ENCODE peak calls at places on chromosomes 11 and 22, in four cellular contexts. E is HepG2, Z is A549, N is GM12878. J is an unnamed sample.

GRCh38 chr11:72604256-72604655 is 70.0 kb downstream of the PDE2A start:
- DNase-seq in Z (no peak), N (no peak), E (no peak), J (no peak)

GRCh38 chr11:110467556-110467955 is 37.8 kb downstream of the FDX1 start:
- DNase-seq in N (no peak), E (peak; percentile 7), Z (no peak), J (no peak)

GRCh38 chr11:15920856-15921629 is 435.3 kb downstream of the SOX6 start:
- DNase-seq in E (no peak), N (no peak), Z (no peak), J (no peak)

GRCh38 chr11:63448646-63449045 is 42.3 kb downstream of the PLAAT5 start:
- DNase-seq in N (no peak), E (no peak), Z (no peak), J (no peak)

GRCh38 chr11:127624455-127624854 is 623.9 kb upstream of the KIRREL3 start:
- DNase-seq in Z (no peak), E (no peak), N (no peak), J (no peak)

GRCh38 chr11:127902405-127902804 is 685.0 kb downstream of the ETS1 start:
- DNase-seq in Z (no peak), N (no peak), E (no peak), J (peak; percentile 73)

GRCh38 chr11:28245131-28245530 is 136.9 kb downstream of the METTL15 start:
- DNase-seq in E (no peak), N (no peak), Z (no peak), J (no peak)

GRCh38 chr22:28052818-28053217 is 133.8 kb upstream of the PITPNB start:
- DNase-seq in Z (no peak), N (no peak), E (no peak), J (no peak)

GRCh38 chr11:116948375-116948774 is 111.0 kb upstream of the APOA1 start:
- DNase-seq in N (no peak), Z (no peak), E (no peak), J (no peak)

GRCh38 chr22:46074771-46075551 is 75.4 kb upstream of the PPARA start:
- DNase-seq in E (no peak), N (no peak), Z (no peak), J (no peak)

GRCh38 chr11:46894506-46894905 is 23.8 kb downstream of the LRP4 start:
- DNase-seq in N (no peak), E (no peak), Z (no peak), J (no peak)

GRCh38 chr11:64744544-64745218 is 739 bp upstream of the RASGRP2 start:
- DNase-seq in N (no peak), E (no peak), Z (no peak), J (peak; percentile 86)

GRCh38 chr11:73402834-73403185 is 26.6 kb downstream of the RELT start:
- DNase-seq in N (no peak), E (no peak), Z (no peak), J (no peak)

GRCh38 chr22:24046024-24046423 is 34.9 kb downstream of the CABIN1 start:
- DNase-seq in Z (no peak), E (no peak), N (peak; percentile 16), J (no peak)

GRCh38 chr11:6719588-6719987 is 36.4 kb upstream of the MRPL17 start:
- DNase-seq in E (no peak), N (no peak), Z (no peak), J (no peak)

GRCh38 chr22:46079861-46080821 is 70.2 kb upstream of the PPARA start:
- DNase-seq in Z (no peak), N (no peak), E (no peak), J (peak; percentile 85)

GRCh38 chr22:27240298-27240885 is 561.2 kb downstream of the MN1 start:
- DNase-seq in Z (no peak), E (no peak), N (no peak), J (no peak)

GRCh38 chr11:82823635-82824614 is 76.3 kb downstream of the PRCP start:
- DNase-seq in Z (no peak), E (no peak), N (no peak), J (no peak)

GRCh38 chr11:73524774-73525173 is 73.1 kb downstream of the FAM168A start:
- DNase-seq in E (no peak), N (no peak), Z (no peak), J (no peak)

GRCh38 chr22:36386351-36386899 is 1.3 kb downstream of the MYH9 start:
- DNase-seq in N (peak; percentile 63), Z (no peak), E (no peak), J (no peak)

GRCh38 chr11:9005087-9005486 is 1.3 kb upstream of the NRIP3 start:
- DNase-seq in Z (no peak), E (no peak), N (no peak), J (no peak)

GRCh38 chr11:120172054-120172881 is 34.4 kb upstream of the TRIM29 start:
- DNase-seq in N (no peak), Z (peak; percentile 64), E (peak; percentile 63), J (peak; percentile 88)

GRCh38 chr11:70108250-70108649 is 30.1 kb downstream of the ANO1 start:
- DNase-seq in E (no peak), N (no peak), Z (no peak), J (no peak)

GRCh38 chr11:58254936-58255335 is 13.1 kb downstream of the OR10W1 start:
- DNase-seq in N (no peak), Z (no peak), E (no peak), J (no peak)

DNA sequence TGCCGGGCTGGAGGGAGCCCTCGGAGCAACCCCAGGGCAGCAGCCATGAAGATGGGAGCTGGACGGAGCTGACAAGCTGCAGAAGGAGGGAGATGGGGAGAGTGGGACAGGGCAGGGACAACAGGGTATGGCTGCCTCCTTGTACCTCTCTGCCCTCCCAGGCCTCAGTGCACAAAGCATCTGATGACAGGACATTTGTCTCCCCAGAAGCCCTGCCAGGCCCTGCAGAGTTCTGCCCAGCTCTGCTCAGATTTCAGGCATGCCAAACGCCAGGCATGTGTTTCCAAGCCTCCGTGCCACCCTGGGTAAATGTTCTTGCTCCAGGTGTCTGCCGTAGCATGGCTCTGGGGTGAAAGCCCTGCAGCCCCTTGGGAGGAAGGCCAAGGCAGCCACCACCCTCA is 1.1 kb upstream of the IFITM10 start:
- DNase-seq in E (no peak), N (no peak), Z (no peak), J (no peak)
- TF ChIP-seq PBX3 in E (no peak), N (no peak), Z (no peak), J (no peak)

GRCh38 chr11:79026803-79027445 is 413.9 kb downstream of the TENM4 start:
- DNase-seq in E (no peak), Z (no peak), N (no peak), J (no peak)
- TF ChIP-seq PBX3 in E (no peak), Z (no peak), N (no peak), J (peak; percentile 32)

DNA sequence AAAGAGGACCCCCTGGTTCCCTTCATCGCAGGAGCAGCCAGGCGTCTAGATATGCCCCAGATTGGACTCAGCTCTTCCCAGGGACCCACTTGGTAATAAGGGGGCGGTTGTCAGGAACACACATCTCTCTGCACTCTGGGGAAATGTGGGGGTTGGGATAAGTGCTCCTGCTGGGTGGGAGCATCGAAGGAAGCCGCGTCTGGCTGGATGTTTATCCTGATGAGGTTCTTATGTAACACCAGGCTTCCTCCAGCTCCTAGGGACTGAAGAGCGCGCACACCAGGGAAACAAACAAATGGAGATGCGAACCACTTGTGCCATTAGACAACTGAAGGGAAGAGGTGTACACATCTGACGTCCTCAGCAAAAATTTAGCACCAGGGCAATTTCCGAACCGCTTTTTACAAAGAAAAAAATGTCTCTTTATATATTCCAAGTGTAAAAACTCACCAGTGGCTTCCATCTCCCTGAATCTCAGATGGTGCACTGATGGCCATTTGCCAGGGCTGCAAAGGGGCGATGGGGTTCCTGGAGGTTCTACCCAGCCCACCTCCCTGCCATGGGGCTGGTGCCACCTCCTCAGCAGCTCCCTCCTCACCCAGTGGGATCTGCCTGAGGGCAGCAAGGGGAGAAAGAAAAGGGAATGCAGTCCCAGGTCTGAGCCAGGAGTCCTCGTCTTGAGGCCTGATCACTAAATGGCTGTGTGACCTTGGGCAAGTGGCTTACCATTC is 89.4 kb downstream of the PKNOX2 start:
- DNase-seq in Z (no peak), E (no peak), N (no peak), J (no peak)
- TF ChIP-seq PBX3 in Z (no peak), E (no peak), N (no peak), J (no peak)

GRCh38 chr11:108500169-108500568 is 2.0 kb upstream of the POGLUT3 start:
- DNase-seq in N (no peak), Z (no peak), E (no peak), J (no peak)

GRCh38 chr11:108498816-108499408 is 728 bp upstream of the POGLUT3 start:
- DNase-seq in E (no peak), N (no peak), Z (no peak), J (no peak)

GRCh38 chr11:108496643-108497256 is 1.4 kb downstream of the POGLUT3 start:
- DNase-seq in E (no peak), Z (no peak), N (no peak), J (no peak)

GRCh38 chr11:108497317-108498045 is 703 bp downstream of the POGLUT3 start:
- DNase-seq in Z (peak; percentile 82), E (peak; percentile 89), N (peak; percentile 60), J (peak; percentile 73)

GRCh38 chr11:108498046-108498815 is at the start of gene POGLUT3:
- DNase-seq in Z (peak; percentile 35), E (peak; percentile 41), N (no peak), J (peak; percentile 93)
- TF ChIP-seq PBX3 in Z (no peak), E (no peak), N (no peak), J (no peak)

GRCh38 chr11:32893091-32893946 is 708 bp downstream of the QSER1 start:
- DNase-seq in E (peak; percentile 58), N (no peak), Z (peak; percentile 43), J (peak; percentile 87)
- TF ChIP-seq PBX3 in E (no peak), N (no peak), Z (no peak), J (no peak)

GRCh38 chr11:61556621-61557020 is 24.3 kb downstream of the SYT7 start:
- DNase-seq in Z (no peak), N (no peak), E (no peak), J (no peak)
- TF ChIP-seq PBX3 in Z (no peak), N (no peak), E (no peak), J (no peak)

GRCh38 chr11:18632841-18633240 is 1.3 kb downstream of the SPTY2D1 start:
- DNase-seq in N (no peak), E (no peak), Z (no peak), J (no peak)

GRCh38 chr11:18634140-18635032 is at the start of gene SPTY2D1:
- DNase-seq in E (peak; percentile 99), N (peak; percentile 93), Z (peak; percentile 96), J (peak; percentile 91)

DNA sequence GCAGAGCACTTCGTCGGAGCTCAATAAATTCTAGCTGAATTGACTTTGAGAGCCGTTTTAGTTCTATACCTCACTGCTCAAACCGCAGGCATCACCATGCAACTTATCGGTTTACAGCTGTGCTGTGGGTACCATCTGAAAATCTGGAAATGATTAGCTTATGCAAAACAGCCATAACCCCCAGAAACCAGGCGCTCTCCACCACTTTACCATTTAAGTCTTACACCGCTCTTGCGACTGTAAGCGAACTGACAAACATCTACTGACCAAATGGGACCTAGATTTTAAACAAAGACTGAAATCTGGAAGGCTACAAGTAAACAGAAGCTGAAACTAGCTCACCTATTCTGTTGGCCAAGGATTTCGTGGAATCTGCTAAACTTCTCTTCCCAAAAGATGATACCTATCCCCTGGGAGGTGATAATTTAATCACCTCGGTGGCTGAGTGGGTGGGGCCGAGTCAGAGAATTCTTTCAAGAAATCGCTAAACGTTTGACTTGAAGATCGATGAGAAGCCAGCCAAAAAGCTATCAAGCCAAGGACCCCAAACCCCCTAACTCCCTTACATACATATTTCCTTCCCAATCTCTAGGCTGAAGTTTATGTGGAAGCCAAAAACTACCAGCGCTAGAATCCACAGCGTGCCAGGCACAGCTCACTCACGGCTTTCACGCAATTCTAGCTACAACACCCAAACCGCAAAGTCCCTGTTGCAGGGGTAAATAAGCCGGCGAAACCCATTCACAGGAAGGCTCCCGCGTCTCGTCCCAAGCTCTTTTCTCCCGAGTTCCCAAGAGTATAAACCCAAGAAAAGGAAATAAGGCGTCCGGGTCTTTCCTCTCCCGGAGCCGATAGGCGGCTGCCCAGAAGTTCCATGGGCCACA is 644 bp downstream of the SPTY2D1 start:
- DNase-seq in N (peak; percentile 75), E (no peak), Z (no peak), J (peak; percentile 54)
- TF ChIP-seq PBX3 in N (no peak), E (no peak), Z (no peak), J (no peak)

J was measured in SK-N-SH.